ENCODE peak calls at places on chromosomes 4 and X, in seven cellular contexts. E is adrenal gland, Y is BJ, I is foreskin fibroblast, B is heart left ventricle, A is Caco-2, R is breast epithelium. V is an unnamed sample.

GRCh38 chr4:111717916-111718315 is 427.3 kb upstream of the FAM241A start:
- DNase-seq in R (no peak), E (no peak), B (no peak), I (no peak), A (no peak), Y (no peak), V (no peak)

GRCh38 chr4:82748781-82749504 is 49.7 kb downstream of the SCD5 start:
- DNase-seq in R (no peak), B (no peak), Y (no peak), A (no peak), I (no peak), E (no peak), V (no peak)

GRCh38 chr4:132101526-132101925 is 1047.6 kb upstream of the PCDH10 start:
- DNase-seq in Y (no peak), B (no peak), R (no peak), I (peak; percentile 51), A (no peak), E (no peak), V (no peak)

GRCh38 chr4:145731026-145731425 is 51.1 kb downstream of the C4orf51 start:
- DNase-seq in R (no peak), I (peak; percentile 70), A (no peak), E (no peak), B (no peak), Y (no peak), V (no peak)

GRCh38 chr4:56220261-56220660 is 167.0 kb downstream of the AASDH start:
- DNase-seq in Y (no peak), E (no peak), R (no peak), B (no peak), A (no peak), I (peak; percentile 16), V (no peak)

GRCh38 chr4:169334335-169334734 is 63.6 kb upstream of the SH3RF1 start:
- DNase-seq in B (no peak), Y (no peak), I (no peak), A (peak; percentile 57), E (no peak), R (no peak), V (no peak)

GRCh38 chrX:131289527-131289926 is 421 bp upstream of the IGSF1 start:
- DNase-seq in E (no peak), R (no peak), B (no peak), I (no peak), A (no peak), Y (no peak), V (no peak)

GRCh38 chr4:186067757-186068385 is 1.1 kb upstream of the TLR3 start:
- DNase-seq in R (peak; percentile 37), I (peak; percentile 70), E (peak; percentile 62), A (peak; percentile 55), B (peak; percentile 62), Y (no peak), V (no peak)

GRCh38 chrX:19121898-19122640 is at the start of gene ADGRG2:
- DNase-seq in I (peak; percentile 52), Y (no peak), R (no peak), B (peak; percentile 39), E (peak; percentile 17), A (no peak), V (peak; percentile 49)

GRCh38 chr4:150769235-150769634 is 187.3 kb downstream of the MAB21L2 start:
- DNase-seq in A (no peak), I (peak; percentile 77), B (no peak), Y (no peak), R (no peak), E (peak; percentile 42), V (peak; percentile 20)

GRCh38 chr4:76373919-76374552 is 46.9 kb downstream of the CCDC158 start:
- DNase-seq in E (no peak), R (no peak), B (no peak), I (peak; percentile 26), Y (peak; percentile 4), A (no peak), V (no peak)

GRCh38 chr4:73539386-73539785 is 57.8 kb downstream of the AFM start:
- DNase-seq in B (no peak), E (no peak), A (no peak), Y (peak; percentile 1), R (no peak), I (peak; percentile 41), V (no peak)

GRCh38 chr4:111501946-111502345 is 643.3 kb upstream of the FAM241A start:
- DNase-seq in E (no peak), I (peak; percentile 13), A (no peak), B (no peak), Y (no peak), R (no peak), V (no peak)

GRCh38 chr4:153362184-153362583 is 17.7 kb downstream of the MND1 start:
- DNase-seq in E (no peak), Y (no peak), I (peak; percentile 11), A (no peak), B (no peak), R (no peak), V (no peak)

GRCh38 chr4:120921456-120922389 is 803 bp downstream of the PRDM5 start:
- DNase-seq in E (peak; percentile 66), Y (no peak), B (peak; percentile 87), A (peak; percentile 56), R (peak; percentile 25), I (peak; percentile 88), V (peak; percentile 67)

GRCh38 chr4:5976921-5977320 is 41.3 kb downstream of the C4orf50 start:
- DNase-seq in I (no peak), E (no peak), B (no peak), R (no peak), Y (no peak), A (no peak), V (no peak)

GRCh38 chr4:5976431-5976830 is 41.8 kb downstream of the C4orf50 start:
- DNase-seq in R (no peak), E (no peak), Y (no peak), A (no peak), I (no peak), B (no peak), V (no peak)

GRCh38 chr4:5982156-5982973 is 35.9 kb downstream of the C4orf50 start:
- DNase-seq in A (no peak), R (no peak), B (no peak), Y (no peak), I (no peak), E (no peak), V (no peak)

GRCh38 chr4:5980436-5981155 is 37.6 kb downstream of the C4orf50 start:
- DNase-seq in I (no peak), Y (no peak), B (no peak), E (no peak), A (no peak), R (no peak), V (no peak)

DNA sequence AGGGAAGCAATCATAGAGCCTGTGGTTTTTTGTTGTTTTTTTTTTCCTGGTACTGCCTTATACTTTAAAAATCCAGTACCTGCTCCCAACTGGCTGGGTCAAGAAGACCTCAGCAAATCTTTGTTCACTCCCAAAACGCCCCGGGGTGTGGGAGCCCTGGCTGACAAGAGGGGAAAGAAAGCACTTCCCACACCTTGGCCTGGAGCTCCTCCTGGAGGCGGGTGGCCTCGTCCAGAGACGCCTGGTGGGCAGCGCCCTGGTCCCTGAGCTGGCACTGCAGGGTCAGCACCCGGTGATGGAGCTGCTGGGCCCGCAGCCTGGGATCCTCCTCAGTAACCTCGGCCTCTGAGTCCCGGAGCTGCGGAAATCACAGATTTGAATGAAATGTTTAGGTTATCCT is 38.2 kb downstream of the C4orf50 start:
- DNase-seq in E (no peak), A (no peak), I (no peak), B (no peak), R (no peak), Y (no peak), V (no peak)
- TF ChIP-seq CTCF in E (no peak), A (peak; percentile 31), I (no peak), B (peak; percentile 23), R (no peak), Y (peak; percentile 17), V (no peak)

DNA sequence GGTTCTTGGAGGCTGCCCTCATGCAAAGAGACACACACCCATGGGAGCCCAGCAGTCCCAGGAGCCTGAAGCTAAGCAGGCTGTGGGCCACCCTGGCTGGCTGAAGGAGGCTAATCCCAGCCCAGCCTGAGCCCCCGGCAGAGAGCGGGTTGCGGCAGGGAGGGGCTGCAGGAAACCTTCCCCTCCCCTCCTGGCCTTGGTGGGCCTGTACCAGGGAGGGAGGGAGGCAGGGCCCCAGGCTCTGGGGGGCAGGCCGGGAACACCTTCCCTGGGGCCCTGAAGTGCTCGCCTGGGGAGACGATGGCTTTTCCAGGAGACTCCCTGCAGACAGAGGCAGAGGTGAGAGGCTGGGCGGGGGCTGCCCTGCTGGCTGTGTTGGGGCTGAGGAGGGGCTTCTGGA is 3.7 kb downstream of the BGN start:
- DNase-seq in R (no peak), E (no peak), B (no peak), A (no peak), I (no peak), Y (no peak), V (no peak)
- TF ChIP-seq CTCF in R (no peak), E (no peak), B (no peak), A (no peak), I (no peak), Y (no peak), V (no peak)

GRCh38 chrX:11365426-11365825 is 72.2 kb downstream of the AMELX start:
- DNase-seq in Y (no peak), R (no peak), E (no peak), B (no peak), I (no peak), A (no peak), V (no peak)

GRCh38 chrX:11366998-11367595 is 73.9 kb downstream of the AMELX start:
- DNase-seq in I (no peak), B (no peak), A (no peak), R (no peak), E (no peak), Y (no peak), V (no peak)

GRCh38 chrX:11364835-11365234 is 71.6 kb downstream of the AMELX start:
- DNase-seq in R (no peak), E (no peak), Y (no peak), A (no peak), I (no peak), B (no peak), V (no peak)

GRCh38 chrX:11371106-11371505 is 77.9 kb downstream of the AMELX start:
- DNase-seq in R (no peak), E (no peak), Y (no peak), I (no peak), A (no peak), B (no peak), V (no peak)

DNA sequence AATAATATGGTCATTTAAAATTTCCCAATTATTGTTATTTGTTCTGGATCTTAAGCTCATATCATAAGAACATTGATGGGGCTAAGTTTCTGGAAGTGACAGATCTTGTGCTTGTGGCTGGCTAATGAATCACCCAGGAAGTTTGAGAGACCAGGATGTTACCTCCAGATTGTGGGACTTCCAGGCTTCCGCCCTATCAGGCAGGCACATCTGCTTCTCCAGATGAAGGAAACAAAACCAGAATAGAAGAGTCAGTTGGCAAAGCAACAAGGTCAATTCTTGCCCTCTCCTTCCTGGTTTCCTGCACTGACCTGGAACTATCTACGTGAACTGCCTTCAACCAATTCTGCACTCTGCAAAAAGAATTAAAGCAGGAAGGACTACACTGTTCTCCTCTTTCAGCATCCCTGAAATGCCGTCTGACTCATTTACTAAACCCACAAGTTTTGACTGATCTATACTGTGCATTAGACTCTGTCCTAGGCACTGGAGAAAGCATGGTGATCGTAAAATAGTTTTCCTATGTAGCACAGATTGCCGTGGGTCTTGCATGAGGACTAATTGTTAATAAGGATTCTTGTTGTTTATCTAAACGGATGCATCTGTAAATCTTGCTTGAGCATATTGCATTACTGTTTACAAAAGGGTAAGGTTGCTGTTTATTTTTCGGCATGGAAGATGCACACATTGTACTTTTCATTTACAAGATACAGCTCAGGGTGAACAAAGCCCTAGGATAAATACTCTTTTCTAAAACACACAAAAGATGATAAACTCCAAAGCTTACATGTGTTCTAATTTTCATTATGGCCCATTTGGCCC is 74.6 kb downstream of the AMELX start:
- DNase-seq in A (no peak), Y (no peak), I (peak; percentile 67), R (no peak), E (no peak), B (no peak), V (no peak)
- TF ChIP-seq CTCF in A (no peak), Y (no peak), I (no peak), R (no peak), E (no peak), B (no peak), V (no peak)

GRCh38 chr4:109559983-109560686 is at the start of gene MCUB:
- DNase-seq in Y (peak; percentile 51), R (peak; percentile 60), I (peak; percentile 97), A (peak; percentile 77), E (peak; percentile 76), B (peak; percentile 88), V (peak; percentile 81)
- TF ChIP-seq CTCF in Y (no peak), R (no peak), I (no peak), A (no peak), E (no peak), B (no peak), V (no peak)